ENCODE peak calls at places on chromosomes 13 and 19, in nine cellular contexts. E, V, X, U, A, C, J, K and Q are unnamed samples.

GRCh38 chr13:113350938-113351335 is 13.0 kb downstream of the GRTP1 start:
- DNase-seq in K (no peak), J (no peak), A (no peak), E (no peak), V (no peak), U (no peak), X (peak; percentile 47), C (no peak), Q (no peak)

GRCh38 chr19:2962018-2962670 is 15.2 kb upstream of the TLE6 start:
- DNase-seq in X (no peak), V (peak; percentile 85), K (peak; percentile 75), J (peak; percentile 66), C (peak; percentile 53), U (no peak), A (no peak), E (no peak), Q (no peak)

GRCh38 chr19:12597594-12597993 is 13.0 kb downstream of the ZNF490 start:
- DNase-seq in C (no peak), E (no peak), V (no peak), U (no peak), J (no peak), X (no peak), K (no peak), A (no peak), Q (no peak)

GRCh38 chr13:85430216-85430615 is 369.0 kb downstream of the SLITRK6 start:
- DNase-seq in K (no peak), U (no peak), A (no peak), J (no peak), C (no peak), X (no peak), V (no peak), E (no peak), Q (no peak)

GRCh38 chr13:25391932-25392331 is 20.2 kb downstream of the ATP8A2 start:
- DNase-seq in K (no peak), C (no peak), X (no peak), A (no peak), V (no peak), E (no peak), J (peak; percentile 41), U (no peak), Q (no peak)

GRCh38 chr19:32570081-32570785 is 10.8 kb upstream of the PDCD5 start:
- DNase-seq in E (no peak), J (peak; percentile 46), A (no peak), U (no peak), V (peak; percentile 59), C (peak; percentile 35), X (peak; percentile 9), K (peak; percentile 49), Q (peak; percentile 15)

GRCh38 chr19:3360494-3361383 is 5.6 kb upstream of the NFIC start:
- DNase-seq in V (peak; percentile 56), J (peak; percentile 84), U (no peak), K (peak; percentile 66), C (peak; percentile 78), E (peak; percentile 85), X (peak; percentile 92), A (peak; percentile 89), Q (peak; percentile 75)

GRCh38 chr13:36297259-36297599 is 385 bp downstream of the CCDC169 start:
- DNase-seq in A (no peak), J (no peak), U (no peak), E (no peak), X (no peak), K (no peak), C (no peak), V (no peak), Q (no peak)

GRCh38 chr19:42606660-42607351 is 12.1 kb upstream of the CEACAM8 start:
- DNase-seq in E (peak; percentile 23), U (no peak), X (no peak), K (peak; percentile 22), V (peak; percentile 18), J (peak; percentile 76), C (no peak), A (no peak), Q (no peak)

GRCh38 chr13:59562924-59563323 is 600.8 kb downstream of the DIAPH3 start:
- DNase-seq in K (no peak), V (no peak), E (no peak), X (no peak), U (no peak), C (no peak), A (no peak), J (no peak), Q (no peak)

GRCh38 chr19:34772697-34773554 is at the start of gene ZNF599:
- DNase-seq in U (peak; percentile 57), J (peak; percentile 77), A (peak; percentile 92), X (peak; percentile 96), E (peak; percentile 93), V (peak; percentile 95), C (peak; percentile 87), K (peak; percentile 90), Q (peak; percentile 89)

GRCh38 chr19:17305517-17306284 is at the start of gene MRPL34:
- DNase-seq in U (peak; percentile 64), J (peak; percentile 87), K (peak; percentile 96), C (peak; percentile 93), X (peak; percentile 98), V (peak; percentile 98), A (peak; percentile 98), E (peak; percentile 93), Q (peak; percentile 98)
- H3K4me1 ChIP-seq in U (peaks cover 63% of the 10 kb centered on the region), J (peaks cover 31% of the 10 kb centered on the region), K (peaks cover 54% of the 10 kb centered on the region), C (peaks cover 64% of the 10 kb centered on the region), X (peaks cover 39% of the 10 kb centered on the region), V (peaks cover 11% of the 10 kb centered on the region), A (peaks cover 65% of the 10 kb centered on the region), E (peaks cover 76% of the 10 kb centered on the region), Q (peaks cover 52% of the 10 kb centered on the region)

GRCh38 chr19:35901055-35901644 is 810 bp upstream of the NFKBID start:
- DNase-seq in J (no peak), U (no peak), V (no peak), K (no peak), X (no peak), C (no peak), E (no peak), A (no peak), Q (no peak)
- H3K4me3 ChIP-seq in J (no peak overlapping the region), U (peak overlapping the region; percentile 84), V (no peak overlapping the region), K (peak overlapping the region; percentile 81), X (peak overlapping the region; percentile 81), C (peak overlapping the region; percentile 85), E (peak overlapping the region; percentile 86), A (peak overlapping the region; percentile 70), Q (peak overlapping the region; percentile 64)

DNA sequence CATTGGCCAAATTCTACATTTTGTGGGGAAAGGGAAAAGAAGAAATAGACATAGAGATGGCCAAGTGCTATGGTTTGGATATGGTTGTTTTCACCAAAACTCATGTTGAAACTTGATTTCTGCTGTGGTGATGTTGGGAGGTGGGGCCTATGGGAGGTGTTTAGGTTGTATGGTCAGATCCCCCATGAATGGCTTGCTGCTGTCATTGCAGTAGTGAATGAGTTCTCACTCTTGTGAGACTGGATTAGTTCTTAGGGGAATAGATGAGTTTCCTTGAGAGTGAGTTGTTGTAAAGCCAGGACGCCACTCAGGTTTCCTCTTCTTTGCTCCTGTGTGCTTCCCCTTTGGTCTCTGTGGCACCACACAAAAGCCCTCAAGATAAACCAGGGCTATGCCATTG is 242.6 kb upstream of the RFC3 start:
- DNase-seq in K (no peak), V (no peak), X (no peak), E (no peak), J (no peak), U (no peak), A (no peak), C (no peak), Q (no peak)
- H3K4me1 ChIP-seq in K (no peaks in the 10 kb centered on the region), V (peaks cover 3% of the 10 kb centered on the region), X (no peaks in the 10 kb centered on the region), E (peaks cover 13% of the 10 kb centered on the region), J (no peaks in the 10 kb centered on the region), U (peaks cover 4% of the 10 kb centered on the region), A (peaks cover 5% of the 10 kb centered on the region), C (no peaks in the 10 kb centered on the region), Q (no peaks in the 10 kb centered on the region)

DNA sequence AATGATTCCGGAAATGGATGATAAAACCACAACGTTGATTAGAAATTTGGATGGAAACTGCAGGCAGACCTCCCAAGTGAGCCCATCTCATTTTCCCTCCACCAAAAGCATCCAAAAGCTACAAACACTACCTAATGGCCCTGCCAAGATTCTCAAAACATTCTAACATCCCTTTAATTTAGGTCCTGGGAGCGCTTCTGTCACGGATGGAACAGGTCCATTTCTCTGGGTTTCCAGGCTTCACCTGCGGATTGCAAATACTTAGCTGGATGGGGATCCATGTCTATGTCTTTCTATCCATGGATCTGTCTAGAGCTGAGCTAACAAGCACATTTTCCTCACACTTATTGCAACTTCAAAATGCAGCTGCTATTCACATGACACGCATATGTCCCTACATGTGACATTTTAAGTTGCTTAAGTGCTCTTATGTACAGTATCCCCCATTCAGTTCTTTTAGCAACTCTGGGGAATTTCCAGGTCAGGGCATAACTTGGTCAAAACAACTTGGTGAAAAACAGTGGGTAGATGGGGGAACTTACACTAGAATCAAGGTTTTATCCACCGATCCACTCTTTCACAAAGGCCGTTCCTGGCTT is 73.2 kb downstream of the COL4A1 start:
- DNase-seq in X (peak; percentile 25), E (no peak), A (no peak), K (no peak), V (no peak), U (no peak), C (no peak), J (no peak), Q (no peak)
- H3K4me3 ChIP-seq in X (peak overlapping the region; percentile 38), E (peak overlapping the region; percentile 51), A (peak overlapping the region; percentile 19), K (no peak overlapping the region), V (no peak overlapping the region), U (peak overlapping the region; percentile 53), C (peak overlapping the region; percentile 27), J (no peak overlapping the region), Q (peak overlapping the region; percentile 33)

GRCh38 chr19:38284422-38284821 is 19.6 kb upstream of the C19orf33 start:
- DNase-seq in V (no peak), E (no peak), J (no peak), C (no peak), K (no peak), A (no peak), U (no peak), X (no peak), Q (no peak)

GRCh38 chr19:38285567-38285966 is 18.5 kb upstream of the C19orf33 start:
- DNase-seq in K (no peak), A (no peak), J (no peak), C (no peak), U (no peak), E (no peak), X (no peak), V (no peak), Q (no peak)

GRCh38 chr19:38281820-38282566 is 17.6 kb downstream of the SPINT2 start:
- DNase-seq in E (no peak), A (no peak), V (no peak), U (no peak), J (no peak), C (no peak), X (no peak), K (no peak), Q (no peak)

GRCh38 chr19:38280030-38280921 is 15.9 kb downstream of the SPINT2 start:
- DNase-seq in U (no peak), E (no peak), A (no peak), J (no peak), K (no peak), X (no peak), C (no peak), V (no peak), Q (no peak)

DNA sequence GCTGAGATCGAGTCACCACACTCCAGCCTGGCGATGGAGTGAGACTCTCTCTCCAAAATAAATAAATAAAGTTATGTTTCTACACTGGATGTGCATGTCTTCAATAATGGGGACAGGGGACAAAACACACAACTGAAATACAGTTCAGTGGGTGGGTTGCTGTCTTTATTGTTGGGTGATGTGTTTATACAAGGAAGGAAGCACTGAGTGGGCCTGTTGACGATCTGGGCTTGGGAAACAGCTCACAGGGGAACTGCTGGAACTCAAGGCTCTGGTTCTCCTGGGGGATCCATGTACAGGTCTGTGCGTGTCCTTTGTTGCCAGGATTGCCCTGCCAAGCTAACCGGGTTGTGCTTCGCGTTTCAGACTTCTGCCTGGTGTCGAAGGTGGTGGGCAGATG is 18.9 kb downstream of the SPINT2 start:
- DNase-seq in J (no peak), K (no peak), A (no peak), C (no peak), U (no peak), V (no peak), E (no peak), X (no peak), Q (no peak)
- H3K4me1 ChIP-seq in J (peaks cover 10% of the 10 kb centered on the region), K (peaks cover 8% of the 10 kb centered on the region), A (peaks cover 49% of the 10 kb centered on the region), C (peaks cover 5% of the 10 kb centered on the region), U (peaks cover 46% of the 10 kb centered on the region), V (peaks cover 32% of the 10 kb centered on the region), E (peaks cover 48% of the 10 kb centered on the region), X (no peaks in the 10 kb centered on the region), Q (no peaks in the 10 kb centered on the region)